ENCODE peak calls at places on chromosome 10, in ten cellular contexts. V is GM12878, X is sigmoid colon, O is astrocyte of the cerebellum, M is Caco-2, F is mammary epithelial cell, A is fibroblast of the aortic adventitia, Z is cardiac muscle cell, P is HCT116, L is MM.1S. E is an unnamed sample.

GRCh38 chr10:27801171-27801785 is 55.7 kb upstream of the MKX start:
- DNase-seq in A (no peak), V (no peak), L (no peak), F (peak), P (no peak), X (no peak), O (no peak), M (no peak), Z (no peak), E (no peak)

GRCh38 chr10:11655839-11656238 is 44.4 kb upstream of the USP6NL start:
- DNase-seq in X (no peak), A (no peak), V (no peak), P (no peak), L (no peak), M (no peak), Z (no peak), O (no peak), F (peak), E (no peak)

GRCh38 chr10:111035542-111035941 is 41.3 kb upstream of the ADRA2A start:
- DNase-seq in M (no peak), X (no peak), Z (no peak), L (no peak), V (no peak), A (peak), O (no peak), P (no peak), F (no peak), E (no peak)

GRCh38 chr10:35215107-35215506 is 88.5 kb downstream of the CREM start:
- DNase-seq in P (no peak), L (no peak), Z (no peak), V (no peak), A (no peak), O (no peak), F (no peak), X (no peak), M (no peak), E (no peak)

GRCh38 chr10:100506596-100507356 is 12.9 kb downstream of the SEC31B start:
- DNase-seq in V (no peak), L (no peak), Z (peak), M (no peak), F (peak), A (peak), P (no peak), O (no peak), X (no peak), E (no peak)

GRCh38 chr10:48634198-48634983 is 29.5 kb upstream of the ARHGAP22 start:
- DNase-seq in V (peak), O (no peak), A (peak), P (no peak), Z (peak), F (peak), M (no peak), X (peak), L (peak), E (peak)

GRCh38 chr10:60422809-60423208 is 33.1 kb upstream of the ANK3 start:
- DNase-seq in L (no peak), O (no peak), P (no peak), A (no peak), F (no peak), M (peak), Z (no peak), V (no peak), X (no peak), E (no peak)

GRCh38 chr10:23493711-23494110 is 54.8 kb downstream of the OTUD1 start:
- DNase-seq in M (no peak), V (no peak), F (peak), O (no peak), L (no peak), X (no peak), Z (no peak), P (no peak), A (no peak), E (no peak)

GRCh38 chr10:116798859-116799258 is 50.4 kb upstream of the ENO4 start:
- DNase-seq in L (no peak), A (no peak), Z (no peak), X (no peak), F (no peak), M (no peak), V (no peak), O (no peak), P (no peak), E (no peak)

GRCh38 chr10:45582386-45582781 is 90.2 kb downstream of the ZFAND4 start:
- DNase-seq in X (no peak), F (no peak), L (no peak), O (no peak), P (no peak), A (no peak), V (no peak), M (no peak), Z (no peak), E (no peak)

GRCh38 chr10:126227762-126228134 is 160.5 kb downstream of the ADAM12 start:
- DNase-seq in O (no peak), Z (no peak), M (no peak), L (no peak), P (no peak), F (peak), V (no peak), X (no peak), A (peak), E (no peak)

GRCh38 chr10:131724891-131725735 is 175.7 kb upstream of the PPP2R2D start:
- DNase-seq in Z (no peak), P (no peak), O (no peak), A (no peak), F (no peak), X (peak), L (no peak), V (no peak), M (no peak), E (no peak)

GRCh38 chr10:89952314-89952713 is 250.9 kb downstream of the KIF20B start:
- DNase-seq in Z (no peak), P (no peak), M (no peak), V (no peak), A (no peak), X (no peak), L (no peak), F (no peak), O (no peak), E (no peak)

GRCh38 chr10:101828734-101829551 is 10.7 kb upstream of the OGA start:
- DNase-seq in O (no peak), P (no peak), L (no peak), Z (peak), M (no peak), V (no peak), X (peak), A (no peak), F (no peak), E (no peak)

GRCh38 chr10:16927536-16927935 is 110.3 kb upstream of the RSU1 start:
- DNase-seq in X (no peak), A (no peak), M (no peak), O (no peak), V (no peak), L (no peak), F (no peak), P (no peak), Z (no peak), E (no peak)

GRCh38 chr10:117933036-117933435 is 113.7 kb downstream of the RAB11FIP2 start:
- DNase-seq in A (no peak), V (no peak), F (peak), M (no peak), L (no peak), O (no peak), P (no peak), X (no peak), Z (no peak), E (no peak)

GRCh38 chr10:58660577-58661255 is 148.0 kb downstream of the BICC1 start:
- DNase-seq in M (no peak), F (peak), O (no peak), A (peak), L (no peak), P (no peak), Z (peak), V (no peak), X (no peak), E (no peak)
- H3K4me3 ChIP-seq in M (no peak), F (no peak), O (no peak), A (no peak), L (no peak), P (no peak), Z (no peak), V (no peak), X (no peak), E (no peak)

GRCh38 chr10:52818019-52818418 is 45.4 kb upstream of the MBL2 start:
- DNase-seq in P (peak), O (peak), L (peak), Z (peak), A (peak), X (no peak), M (peak), F (peak), V (peak), E (peak)
- TF ChIP-seq CTCF in P (peak), O (peak), L (peak), Z (peak), A (peak), X (no peak), M (peak), F (peak), V (peak), E (peak)

DNA sequence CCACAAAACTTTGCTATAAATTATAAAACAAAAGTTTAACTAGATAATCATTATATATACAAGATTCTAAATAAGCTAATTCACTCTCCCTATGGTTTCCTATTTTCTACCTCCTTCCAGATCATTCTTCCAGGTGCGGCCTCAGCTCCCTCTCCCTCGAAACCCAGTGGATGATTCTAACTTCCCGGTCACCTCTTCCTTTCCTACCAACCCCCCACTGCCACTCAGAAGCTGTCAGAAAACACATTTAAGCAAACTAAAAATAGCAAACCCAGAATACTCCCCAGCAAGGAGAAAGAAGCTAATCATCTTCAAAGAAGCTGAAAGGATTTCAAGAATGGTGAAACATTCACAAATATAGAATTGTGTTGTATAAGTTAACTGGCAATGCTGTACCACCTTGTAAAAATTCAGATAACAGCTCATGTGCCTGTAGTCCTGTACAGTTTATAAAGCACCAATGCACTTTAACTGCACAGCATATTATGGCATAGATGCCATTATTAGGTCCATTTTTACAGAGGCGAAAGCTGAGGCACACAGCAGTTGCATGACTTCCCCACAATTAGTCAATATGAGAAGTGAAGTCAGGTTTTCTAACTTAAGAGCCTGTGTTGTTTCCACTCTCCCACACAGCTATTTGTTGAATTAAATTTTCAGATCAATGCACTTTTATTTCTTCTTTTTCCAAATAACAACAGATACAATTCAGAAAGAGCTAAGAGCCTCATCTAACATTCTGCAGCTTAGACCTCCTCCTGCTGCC is 13.7 kb upstream of the DNTT start:
- DNase-seq in P (no peak), F (no peak), O (no peak), M (no peak), Z (no peak), X (no peak), A (no peak), V (peak), L (no peak), E (peak)
- H3K4me3 ChIP-seq in P (no peak), F (no peak), O (no peak), M (no peak), Z (no peak), X (no peak), A (no peak), V (peak), L (peak), E (peak)

GRCh38 chr10:94194256-94194655 is 168.5 kb downstream of the NOC3L start:
- DNase-seq in X (no peak), F (peak), O (no peak), A (peak), L (no peak), M (no peak), Z (peak), V (no peak), P (no peak), E (no peak)
- TF ChIP-seq CTCF in X (no peak), F (peak), O (peak), A (peak), L (no peak), M (no peak), Z (no peak), V (no peak), P (no peak), E (no peak)

DNA sequence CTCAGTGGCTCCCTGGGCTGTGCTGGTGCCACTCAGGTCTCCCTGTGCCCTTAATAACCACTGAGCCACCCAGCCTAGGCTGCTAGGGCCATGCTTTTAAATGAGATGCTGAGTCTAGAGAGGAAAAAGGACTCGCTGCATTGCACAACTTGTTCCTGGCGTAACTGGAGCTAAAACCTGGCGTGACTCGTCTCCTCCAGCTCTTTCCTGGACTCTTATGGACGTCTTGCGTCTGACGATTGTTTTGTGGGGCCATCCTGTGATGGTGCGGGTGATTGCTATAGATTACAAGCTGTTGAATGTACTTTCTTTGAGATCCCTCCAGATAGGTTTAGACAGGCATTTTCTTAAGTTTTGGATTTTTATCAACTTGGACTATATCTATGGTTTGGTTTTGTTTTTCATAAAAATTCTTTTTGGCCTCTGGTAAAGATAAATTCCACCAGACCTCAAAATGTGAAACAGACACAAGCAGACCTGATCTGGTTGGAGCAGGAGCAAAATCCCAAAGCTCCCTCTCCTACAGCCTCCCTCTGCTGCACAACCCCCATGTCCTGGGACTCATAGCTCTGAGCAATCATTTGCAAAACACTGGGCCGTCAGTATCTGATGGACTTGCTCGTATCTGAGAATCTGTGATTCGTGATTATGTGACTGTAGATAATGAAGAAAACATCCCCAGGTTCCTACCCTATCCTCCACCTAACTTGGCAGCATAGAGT is 230.3 kb downstream of the ARHGAP12 start:
- DNase-seq in M (no peak), Z (peak), X (peak), A (peak), O (peak), P (no peak), V (no peak), L (no peak), F (no peak), E (no peak)
- H3K4me3 ChIP-seq in M (no peak), Z (no peak), X (no peak), A (peak), O (no peak), P (no peak), V (no peak), L (no peak), F (no peak), E (no peak)

GRCh38 chr10:97333601-97334369 is 744 bp downstream of the FRAT2 start:
- DNase-seq in A (peak), O (no peak), M (peak), Z (peak), L (no peak), F (peak), V (no peak), X (peak), P (no peak), E (peak)
- TF ChIP-seq CTCF in A (no peak), O (no peak), M (no peak), Z (no peak), L (no peak), F (no peak), V (no peak), X (no peak), P (no peak), E (no peak)

DNA sequence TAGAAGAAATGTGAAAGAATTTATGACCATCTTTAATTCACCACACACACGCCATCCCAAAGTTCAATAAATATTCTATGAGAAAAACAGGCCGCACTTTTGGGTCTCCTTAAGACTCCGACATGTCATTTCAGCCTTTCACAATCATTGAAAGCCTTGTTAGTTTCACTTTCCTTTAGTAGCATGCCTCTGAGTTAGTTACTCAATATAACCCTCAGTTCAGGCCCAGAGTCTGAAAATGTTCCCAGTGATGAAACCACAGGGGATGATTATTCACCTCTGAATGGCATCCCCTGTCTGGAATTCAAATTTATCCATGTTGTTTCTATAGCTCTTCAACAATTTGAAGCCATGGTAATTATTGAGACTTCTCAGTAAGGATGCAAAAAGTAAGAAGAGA is 278.1 kb upstream of the NRP1 start:
- DNase-seq in F (peak), V (no peak), L (peak), X (no peak), P (no peak), Z (peak), M (no peak), O (peak), A (peak), E (peak)
- H3K4me3 ChIP-seq in F (no peak), V (no peak), L (no peak), X (no peak), P (no peak), Z (no peak), M (no peak), O (no peak), A (no peak), E (no peak)

GRCh38 chr10:129274928-129275474 is 192.0 kb upstream of the MGMT start:
- DNase-seq in M (peak), F (no peak), Z (no peak), V (no peak), P (no peak), L (no peak), X (no peak), O (no peak), A (no peak), E (no peak)
- TF ChIP-seq CTCF in M (peak), F (no peak), Z (no peak), V (no peak), P (peak), L (no peak), X (no peak), O (no peak), A (peak), E (peak)

DNA sequence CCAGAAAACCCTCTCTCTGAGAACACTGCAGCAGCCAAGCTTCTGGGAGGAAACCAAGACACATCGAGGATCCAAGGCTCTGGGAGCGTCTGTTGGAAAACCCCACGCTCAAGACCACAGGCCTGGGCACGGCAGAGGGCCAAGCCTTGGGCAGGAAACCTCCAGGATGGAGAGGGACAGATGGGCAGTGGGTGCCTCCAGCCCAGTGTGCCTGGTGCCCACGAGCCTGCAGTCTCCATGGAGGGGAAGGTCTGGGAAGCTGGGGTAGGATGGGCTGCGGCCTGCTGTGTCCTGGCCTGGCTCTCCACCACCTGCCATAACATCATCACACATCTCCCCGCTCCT is 96.1 kb downstream of the FAM53B start:
- DNase-seq in L (no peak), X (no peak), A (no peak), P (no peak), M (no peak), Z (no peak), F (no peak), V (no peak), O (no peak), E (no peak)
- H3K4me3 ChIP-seq in L (peak), X (no peak), A (no peak), P (no peak), M (no peak), Z (no peak), F (no peak), V (no peak), O (no peak), E (peak)

GRCh38 chr10:109784236-109784635 is 139.1 kb downstream of the XPNPEP1 start:
- DNase-seq in X (no peak), F (peak), L (no peak), O (no peak), Z (peak), A (peak), V (no peak), M (no peak), P (no peak), E (no peak)

GRCh38 chr10:109778993-109779392 is 144.3 kb downstream of the XPNPEP1 start:
- DNase-seq in L (no peak), A (no peak), X (no peak), M (no peak), P (no peak), O (no peak), V (no peak), Z (no peak), F (no peak), E (no peak)

GRCh38 chr10:109783286-109783685 is 140.0 kb downstream of the XPNPEP1 start:
- DNase-seq in A (no peak), F (no peak), Z (no peak), V (no peak), L (no peak), X (no peak), M (no peak), O (no peak), P (no peak), E (no peak)

GRCh38 chr10:109780997-109781396 is 142.3 kb downstream of the XPNPEP1 start:
- DNase-seq in X (no peak), M (no peak), P (no peak), O (no peak), V (no peak), F (no peak), Z (no peak), L (no peak), A (no peak), E (no peak)
- TF ChIP-seq CTCF in X (no peak), M (no peak), P (no peak), O (no peak), V (no peak), F (no peak), Z (no peak), L (no peak), A (no peak), E (no peak)

E was measured in GM12865.